ENCODE peak calls at places on chromosomes 6 and 20, in ten cellular contexts. One of them, this sample, is unnamed.

GRCh38 chr20:14384411-14384810 is 47.0 kb upstream of the FLRT3 start:
- DNase-seq in stimulated activated CD4-positive, alpha-beta T cell treated with anti-CD3 and anti-CD28 coated beads, Interleukin-4, amount 100 ng/mL, for 4 hours: no peak
- DNase-seq in bronchial epithelial cell: peak
- DNase-seq in SW 1271: no peak
- DNase-seq in activated CD4-positive, alpha-beta T cell treated with anti-CD3 and anti-CD28 coated beads, Interleukin-2, amount 50 U/mL, for 48 hours: no peak
- DNase-seq in HEK293T: no peak
- DNase-seq in foreskin melanocyte: no peak
- DNase-seq in left ventricle myocardium inferior: no peak
- DNase-seq in LoVo: no peak
- DNase-seq in epithelial cell of esophagus: peak
- DNase-seq in this sample: no peak

GRCh38 chr6:6865601-6866000 is 242.2 kb upstream of the RREB1 start:
- DNase-seq in foreskin melanocyte: no peak
- DNase-seq in activated CD4-positive, alpha-beta T cell treated with anti-CD3 and anti-CD28 coated beads, Interleukin-2, amount 50 U/mL, for 48 hours: no peak
- DNase-seq in SW 1271: no peak
- DNase-seq in epithelial cell of esophagus: no peak
- DNase-seq in HEK293T: no peak
- DNase-seq in stimulated activated CD4-positive, alpha-beta T cell treated with anti-CD3 and anti-CD28 coated beads, Interleukin-4, amount 100 ng/mL, for 4 hours: no peak
- DNase-seq in bronchial epithelial cell: no peak
- DNase-seq in LoVo: no peak
- DNase-seq in left ventricle myocardium inferior: no peak
- DNase-seq in this sample: no peak

GRCh38 chr6:11950109-11950508 is 62.0 kb upstream of the HIVEP1 start:
- DNase-seq in bronchial epithelial cell: no peak
- DNase-seq in HEK293T: no peak
- DNase-seq in left ventricle myocardium inferior: no peak
- DNase-seq in LoVo: no peak
- DNase-seq in foreskin melanocyte: no peak
- DNase-seq in SW 1271: no peak
- DNase-seq in epithelial cell of esophagus: peak
- DNase-seq in stimulated activated CD4-positive, alpha-beta T cell treated with anti-CD3 and anti-CD28 coated beads, Interleukin-4, amount 100 ng/mL, for 4 hours: no peak
- DNase-seq in activated CD4-positive, alpha-beta T cell treated with anti-CD3 and anti-CD28 coated beads, Interleukin-2, amount 50 U/mL, for 48 hours: no peak
- DNase-seq in this sample: no peak

GRCh38 chr6:133995296-133995695 is 42.3 kb downstream of the TBPL1 start:
- DNase-seq in left ventricle myocardium inferior: no peak
- DNase-seq in activated CD4-positive, alpha-beta T cell treated with anti-CD3 and anti-CD28 coated beads, Interleukin-2, amount 50 U/mL, for 48 hours: no peak
- DNase-seq in stimulated activated CD4-positive, alpha-beta T cell treated with anti-CD3 and anti-CD28 coated beads, Interleukin-4, amount 100 ng/mL, for 4 hours: no peak
- DNase-seq in SW 1271: no peak
- DNase-seq in HEK293T: no peak
- DNase-seq in bronchial epithelial cell: no peak
- DNase-seq in foreskin melanocyte: no peak
- DNase-seq in epithelial cell of esophagus: no peak
- DNase-seq in LoVo: no peak
- DNase-seq in this sample: no peak

GRCh38 chr6:111766524-111766857 is 106.8 kb downstream of the FYN start:
- DNase-seq in foreskin melanocyte: no peak
- DNase-seq in activated CD4-positive, alpha-beta T cell treated with anti-CD3 and anti-CD28 coated beads, Interleukin-2, amount 50 U/mL, for 48 hours: no peak
- DNase-seq in bronchial epithelial cell: no peak
- DNase-seq in left ventricle myocardium inferior: no peak
- DNase-seq in stimulated activated CD4-positive, alpha-beta T cell treated with anti-CD3 and anti-CD28 coated beads, Interleukin-4, amount 100 ng/mL, for 4 hours: no peak
- DNase-seq in LoVo: no peak
- DNase-seq in SW 1271: no peak
- DNase-seq in HEK293T: no peak
- DNase-seq in epithelial cell of esophagus: no peak
- DNase-seq in this sample: no peak

GRCh38 chr6:116221067-116221466 is 32.8 kb downstream of the TSPYL4 start:
- DNase-seq in LoVo: no peak
- DNase-seq in left ventricle myocardium inferior: no peak
- DNase-seq in foreskin melanocyte: no peak
- DNase-seq in epithelial cell of esophagus: peak
- DNase-seq in activated CD4-positive, alpha-beta T cell treated with anti-CD3 and anti-CD28 coated beads, Interleukin-2, amount 50 U/mL, for 48 hours: no peak
- DNase-seq in SW 1271: no peak
- DNase-seq in bronchial epithelial cell: peak
- DNase-seq in stimulated activated CD4-positive, alpha-beta T cell treated with anti-CD3 and anti-CD28 coated beads, Interleukin-4, amount 100 ng/mL, for 4 hours: no peak
- DNase-seq in HEK293T: no peak
- DNase-seq in this sample: no peak

GRCh38 chr6:28597217-28597835 is 71.6 kb downstream of the GPX5 start:
- DNase-seq in activated CD4-positive, alpha-beta T cell treated with anti-CD3 and anti-CD28 coated beads, Interleukin-2, amount 50 U/mL, for 48 hours: peak
- DNase-seq in epithelial cell of esophagus: peak
- DNase-seq in LoVo: peak
- DNase-seq in SW 1271: peak
- DNase-seq in foreskin melanocyte: peak
- DNase-seq in HEK293T: peak
- DNase-seq in stimulated activated CD4-positive, alpha-beta T cell treated with anti-CD3 and anti-CD28 coated beads, Interleukin-4, amount 100 ng/mL, for 4 hours: no peak
- DNase-seq in bronchial epithelial cell: peak
- DNase-seq in left ventricle myocardium inferior: no peak
- DNase-seq in this sample: peak

GRCh38 chr6:42532038-42532669 is 31.7 kb upstream of the UBR2 start:
- DNase-seq in epithelial cell of esophagus: peak
- DNase-seq in foreskin melanocyte: peak
- DNase-seq in activated CD4-positive, alpha-beta T cell treated with anti-CD3 and anti-CD28 coated beads, Interleukin-2, amount 50 U/mL, for 48 hours: no peak
- DNase-seq in HEK293T: peak
- DNase-seq in bronchial epithelial cell: peak
- DNase-seq in left ventricle myocardium inferior: no peak
- DNase-seq in LoVo: peak
- DNase-seq in stimulated activated CD4-positive, alpha-beta T cell treated with anti-CD3 and anti-CD28 coated beads, Interleukin-4, amount 100 ng/mL, for 4 hours: no peak
- DNase-seq in SW 1271: peak
- DNase-seq in this sample: peak

GRCh38 chr20:63092660-63093215 is 86.0 kb upstream of the BHLHE23 start:
- DNase-seq in bronchial epithelial cell: no peak
- DNase-seq in SW 1271: no peak
- DNase-seq in foreskin melanocyte: no peak
- DNase-seq in activated CD4-positive, alpha-beta T cell treated with anti-CD3 and anti-CD28 coated beads, Interleukin-2, amount 50 U/mL, for 48 hours: no peak
- DNase-seq in left ventricle myocardium inferior: peak
- DNase-seq in LoVo: no peak
- DNase-seq in HEK293T: no peak
- DNase-seq in epithelial cell of esophagus: no peak
- DNase-seq in stimulated activated CD4-positive, alpha-beta T cell treated with anti-CD3 and anti-CD28 coated beads, Interleukin-4, amount 100 ng/mL, for 4 hours: no peak
- DNase-seq in this sample: no peak

GRCh38 chr20:61912665-61913422 is 152.8 kb downstream of the TAF4 start:
- DNase-seq in SW 1271: no peak
- DNase-seq in foreskin melanocyte: no peak
- DNase-seq in activated CD4-positive, alpha-beta T cell treated with anti-CD3 and anti-CD28 coated beads, Interleukin-2, amount 50 U/mL, for 48 hours: no peak
- DNase-seq in LoVo: no peak
- DNase-seq in bronchial epithelial cell: no peak
- DNase-seq in left ventricle myocardium inferior: no peak
- DNase-seq in HEK293T: no peak
- DNase-seq in stimulated activated CD4-positive, alpha-beta T cell treated with anti-CD3 and anti-CD28 coated beads, Interleukin-4, amount 100 ng/mL, for 4 hours: no peak
- DNase-seq in epithelial cell of esophagus: no peak
- DNase-seq in this sample: no peak

GRCh38 chr20:36308986-36309385 is 2.8 kb downstream of the DLGAP4 start:
- DNase-seq in epithelial cell of esophagus: no peak
- DNase-seq in LoVo: no peak
- DNase-seq in stimulated activated CD4-positive, alpha-beta T cell treated with anti-CD3 and anti-CD28 coated beads, Interleukin-4, amount 100 ng/mL, for 4 hours: no peak
- DNase-seq in bronchial epithelial cell: no peak
- DNase-seq in left ventricle myocardium inferior: no peak
- DNase-seq in HEK293T: peak
- DNase-seq in activated CD4-positive, alpha-beta T cell treated with anti-CD3 and anti-CD28 coated beads, Interleukin-2, amount 50 U/mL, for 48 hours: no peak
- DNase-seq in foreskin melanocyte: no peak
- DNase-seq in SW 1271: no peak
- DNase-seq in this sample: no peak

GRCh38 chr6:30131947-30132497 is 3.9 kb upstream of the TRIM40 start:
- DNase-seq in HEK293T: no peak
- DNase-seq in epithelial cell of esophagus: no peak
- DNase-seq in foreskin melanocyte: no peak
- DNase-seq in LoVo: no peak
- DNase-seq in stimulated activated CD4-positive, alpha-beta T cell treated with anti-CD3 and anti-CD28 coated beads, Interleukin-4, amount 100 ng/mL, for 4 hours: no peak
- DNase-seq in SW 1271: no peak
- DNase-seq in activated CD4-positive, alpha-beta T cell treated with anti-CD3 and anti-CD28 coated beads, Interleukin-2, amount 50 U/mL, for 48 hours: no peak
- DNase-seq in bronchial epithelial cell: no peak
- DNase-seq in left ventricle myocardium inferior: no peak
- DNase-seq in this sample: no peak

GRCh38 chr6:26122005-26122388 is 34.8 kb downstream of the HFE start:
- DNase-seq in left ventricle myocardium inferior: no peak
- DNase-seq in epithelial cell of esophagus: no peak
- DNase-seq in bronchial epithelial cell: no peak
- DNase-seq in foreskin melanocyte: no peak
- DNase-seq in stimulated activated CD4-positive, alpha-beta T cell treated with anti-CD3 and anti-CD28 coated beads, Interleukin-4, amount 100 ng/mL, for 4 hours: no peak
- DNase-seq in activated CD4-positive, alpha-beta T cell treated with anti-CD3 and anti-CD28 coated beads, Interleukin-2, amount 50 U/mL, for 48 hours: no peak
- DNase-seq in SW 1271: no peak
- DNase-seq in HEK293T: no peak
- DNase-seq in LoVo: peak
- DNase-seq in this sample: no peak

GRCh38 chr20:49028684-49029083 is 17.4 kb upstream of the CSE1L start:
- DNase-seq in activated CD4-positive, alpha-beta T cell treated with anti-CD3 and anti-CD28 coated beads, Interleukin-2, amount 50 U/mL, for 48 hours: no peak
- DNase-seq in foreskin melanocyte: peak
- DNase-seq in bronchial epithelial cell: peak
- DNase-seq in left ventricle myocardium inferior: no peak
- DNase-seq in stimulated activated CD4-positive, alpha-beta T cell treated with anti-CD3 and anti-CD28 coated beads, Interleukin-4, amount 100 ng/mL, for 4 hours: no peak
- DNase-seq in epithelial cell of esophagus: peak
- DNase-seq in LoVo: no peak
- DNase-seq in SW 1271: no peak
- DNase-seq in HEK293T: peak
- DNase-seq in this sample: peak

GRCh38 chr6:32952817-32953739 is at the start of gene HLA-DMA:
- DNase-seq in epithelial cell of esophagus: peak
- DNase-seq in foreskin melanocyte: peak
- DNase-seq in left ventricle myocardium inferior: peak
- DNase-seq in stimulated activated CD4-positive, alpha-beta T cell treated with anti-CD3 and anti-CD28 coated beads, Interleukin-4, amount 100 ng/mL, for 4 hours: peak
- DNase-seq in activated CD4-positive, alpha-beta T cell treated with anti-CD3 and anti-CD28 coated beads, Interleukin-2, amount 50 U/mL, for 48 hours: peak
- DNase-seq in LoVo: peak
- DNase-seq in HEK293T: peak
- DNase-seq in SW 1271: peak
- DNase-seq in bronchial epithelial cell: peak
- DNase-seq in this sample: peak

GRCh38 chr20:2386516-2387179 is 5.9 kb downstream of the TGM6 start:
- DNase-seq in stimulated activated CD4-positive, alpha-beta T cell treated with anti-CD3 and anti-CD28 coated beads, Interleukin-4, amount 100 ng/mL, for 4 hours: no peak
- DNase-seq in HEK293T: no peak
- DNase-seq in epithelial cell of esophagus: peak
- DNase-seq in left ventricle myocardium inferior: no peak
- DNase-seq in activated CD4-positive, alpha-beta T cell treated with anti-CD3 and anti-CD28 coated beads, Interleukin-2, amount 50 U/mL, for 48 hours: no peak
- DNase-seq in SW 1271: peak
- DNase-seq in LoVo: no peak
- DNase-seq in foreskin melanocyte: peak
- DNase-seq in bronchial epithelial cell: peak
- DNase-seq in this sample: peak

GRCh38 chr20:32116079-32116521 is 6.6 kb downstream of the TM9SF4 start:
- DNase-seq in HEK293T: no peak
- DNase-seq in bronchial epithelial cell: no peak
- DNase-seq in activated CD4-positive, alpha-beta T cell treated with anti-CD3 and anti-CD28 coated beads, Interleukin-2, amount 50 U/mL, for 48 hours: no peak
- DNase-seq in epithelial cell of esophagus: no peak
- DNase-seq in left ventricle myocardium inferior: no peak
- DNase-seq in foreskin melanocyte: no peak
- DNase-seq in stimulated activated CD4-positive, alpha-beta T cell treated with anti-CD3 and anti-CD28 coated beads, Interleukin-4, amount 100 ng/mL, for 4 hours: no peak
- DNase-seq in LoVo: no peak
- DNase-seq in SW 1271: no peak
- DNase-seq in this sample: no peak

GRCh38 chr6:4891171-4891570 is 112.7 kb downstream of the RPP40 start:
- DNase-seq in bronchial epithelial cell: no peak
- DNase-seq in SW 1271: no peak
- DNase-seq in foreskin melanocyte: no peak
- DNase-seq in stimulated activated CD4-positive, alpha-beta T cell treated with anti-CD3 and anti-CD28 coated beads, Interleukin-4, amount 100 ng/mL, for 4 hours: no peak
- DNase-seq in LoVo: no peak
- DNase-seq in activated CD4-positive, alpha-beta T cell treated with anti-CD3 and anti-CD28 coated beads, Interleukin-2, amount 50 U/mL, for 48 hours: no peak
- DNase-seq in epithelial cell of esophagus: no peak
- DNase-seq in left ventricle myocardium inferior: no peak
- DNase-seq in HEK293T: no peak
- DNase-seq in this sample: no peak

GRCh38 chr6:44542401-44543116 is 155.1 kb downstream of the CDC5L start:
- DNase-seq in stimulated activated CD4-positive, alpha-beta T cell treated with anti-CD3 and anti-CD28 coated beads, Interleukin-4, amount 100 ng/mL, for 4 hours: no peak
- DNase-seq in epithelial cell of esophagus: no peak
- DNase-seq in foreskin melanocyte: no peak
- DNase-seq in LoVo: no peak
- DNase-seq in activated CD4-positive, alpha-beta T cell treated with anti-CD3 and anti-CD28 coated beads, Interleukin-2, amount 50 U/mL, for 48 hours: no peak
- DNase-seq in left ventricle myocardium inferior: no peak
- DNase-seq in bronchial epithelial cell: no peak
- DNase-seq in SW 1271: no peak
- DNase-seq in HEK293T: no peak
- DNase-seq in this sample: no peak

GRCh38 chr6:89311853-89312531 is 3.1 kb downstream of the GABRR2 start:
- DNase-seq in stimulated activated CD4-positive, alpha-beta T cell treated with anti-CD3 and anti-CD28 coated beads, Interleukin-4, amount 100 ng/mL, for 4 hours: no peak
- DNase-seq in left ventricle myocardium inferior: peak
- DNase-seq in LoVo: no peak
- DNase-seq in bronchial epithelial cell: peak
- DNase-seq in HEK293T: peak
- DNase-seq in epithelial cell of esophagus: peak
- DNase-seq in foreskin melanocyte: peak
- DNase-seq in SW 1271: no peak
- DNase-seq in activated CD4-positive, alpha-beta T cell treated with anti-CD3 and anti-CD28 coated beads, Interleukin-2, amount 50 U/mL, for 48 hours: no peak
- DNase-seq in this sample: no peak